ENCODE peak calls at places on chromosomes 16 and 17, in seven cellular contexts. K is cardiac muscle cell, M is thoracic aorta, Y is psoas muscle, D is A549, Z is mucosa of descending colon, R is HCT116. F is an unnamed sample. For H3K4me1, the result is how much of the 10 kb centered on the place peaks cover.

GRCh38 chr17:42797067-42798007 is 1.2 kb downstream of the COA3 start:
- DNase-seq in K (no peak), M (no peak), Y (no peak), D (no peak), Z (no peak), R (no peak), F (no peak)

GRCh38 chr17:76000016-76000754 is 470 bp upstream of the CDK3 start:
- DNase-seq in K (peak), M (no peak), Y (peak), D (peak), Z (peak), R (peak), F (peak)

GRCh38 chr16:9522589-9522988 is 431.1 kb downstream of the HAPSTR1 start:
- DNase-seq in K (no peak), M (no peak), Y (no peak), D (no peak), Z (no peak), R (no peak), F (no peak)

GRCh38 chr17:66964930-66965800 is 658 bp downstream of the CACNG4 start:
- DNase-seq in K (peak), M (no peak), Y (peak), D (peak), Z (no peak), R (no peak), F (no peak)

GRCh38 chr16:3611145-3611977 is at the start of gene SLX4:
- DNase-seq in K (peak), M (peak), Y (peak), D (peak), Z (peak), R (peak), F (peak)

GRCh38 chr17:78348055-78348745 is 11.7 kb downstream of the SOCS3 start:
- DNase-seq in K (no peak), M (no peak), Y (no peak), D (no peak), Z (no peak), R (no peak), F (no peak)

GRCh38 chr17:40290629-40291296 is 3.1 kb downstream of the CDC6 start:
- DNase-seq in K (peak), M (no peak), Y (no peak), D (peak), Z (no peak), R (peak), F (peak)

GRCh38 chr17:10631048-10631700 is 25.9 kb downstream of the MYH3 start:
- DNase-seq in K (peak), M (no peak), Y (no peak), D (peak), Z (no peak), R (no peak), F (no peak)

GRCh38 chr17:8375738-8376259 is 705 bp downstream of the KRABD2 start:
- DNase-seq in K (no peak), M (no peak), Y (no peak), D (no peak), Z (no peak), R (no peak), F (peak)

GRCh38 chr16:21603920-21604319 is 4.5 kb downstream of the METTL9 start:
- DNase-seq in K (no peak), M (no peak), Y (no peak), D (no peak), Z (no peak), R (no peak), F (peak)

GRCh38 chr17:17042851-17043667 is 802 bp downstream of the MPRIP start:
- DNase-seq in K (peak), M (no peak), Y (peak), D (no peak), Z (no peak), R (no peak), F (peak)

GRCh38 chr17:42284020-42284369 is 4.3 kb upstream of the STAT5A start:
- DNase-seq in K (no peak), M (no peak), Y (peak), D (no peak), Z (no peak), R (no peak), F (peak)

GRCh38 chr17:3965123-3965800 is 1.0 kb upstream of the ATP2A3 start:
- DNase-seq in K (peak), M (no peak), Y (no peak), D (peak), Z (peak), R (peak), F (no peak)
- TF ChIP-seq CTCF in K (no peak), M (no peak), Y (no peak), D (no peak), Z (no peak), R (no peak), F (no peak)

DNA sequence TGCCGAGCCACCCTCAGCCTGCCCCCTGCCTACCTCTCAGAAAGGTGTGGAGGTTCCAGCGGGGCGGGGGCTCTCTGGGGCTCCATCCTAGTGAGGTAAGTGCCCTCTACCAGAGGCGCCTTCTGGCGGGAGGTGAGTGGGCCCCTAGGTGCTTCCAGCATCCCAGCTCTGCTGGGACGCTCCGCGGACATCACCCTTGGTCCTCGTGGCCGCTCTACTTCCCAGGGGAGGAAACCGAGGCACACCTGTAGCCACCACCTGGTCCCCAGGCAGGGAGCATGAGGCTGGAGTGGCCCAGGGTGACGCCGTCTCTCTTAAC is 1.4 kb downstream of the MCRIP2 start:
- DNase-seq in K (no peak), M (no peak), Y (no peak), D (no peak), Z (no peak), R (no peak), F (no peak)
- H3K4me1 ChIP-seq in K (under half), M (under half), Y (half or more), D (under half), Z (under half), R (under half), F (half or more)

DNA sequence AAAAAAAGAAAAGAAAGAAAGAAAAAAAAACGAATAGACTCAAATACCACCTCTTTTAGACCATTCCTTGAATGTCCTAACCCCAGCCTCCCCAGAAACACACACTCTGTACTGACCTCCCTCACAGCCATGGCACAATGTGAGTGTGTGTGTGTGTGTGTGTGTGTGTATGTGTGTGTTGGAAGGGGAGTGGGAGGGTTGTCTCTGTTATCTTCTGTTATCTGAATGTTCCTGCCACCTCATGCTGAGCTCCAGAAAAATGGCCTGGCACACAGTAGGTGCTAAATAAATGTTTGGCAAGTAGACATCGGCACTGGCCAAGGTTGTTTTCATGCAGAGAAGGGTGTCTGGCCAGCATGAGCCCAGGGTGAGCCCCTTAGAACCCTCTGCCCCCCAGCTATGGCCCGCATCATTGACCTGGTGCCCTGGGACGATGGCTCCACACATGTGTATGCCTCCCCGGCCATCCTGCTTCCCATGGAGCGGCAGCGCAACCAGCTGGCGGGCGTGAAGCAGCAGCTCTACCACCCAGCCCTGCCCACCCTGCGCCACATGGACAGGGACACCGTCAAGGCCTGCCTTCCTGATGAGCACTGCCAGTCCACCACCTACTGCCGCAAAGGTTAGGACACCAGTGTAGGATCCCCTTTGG is 6.6 kb upstream of the CNGB1 start:
- DNase-seq in K (no peak), M (no peak), Y (peak), D (no peak), Z (no peak), R (no peak), F (no peak)
- TF ChIP-seq CTCF in K (no peak), M (no peak), Y (no peak), D (peak), Z (no peak), R (peak), F (no peak)

GRCh38 chr16:82636485-82636884 is 9.7 kb downstream of the CDH13 start:
- DNase-seq in K (no peak), M (no peak), Y (no peak), D (no peak), Z (no peak), R (no peak), F (no peak)
- H3K4me1 ChIP-seq in K (under half), M (half or more), Y (half or more), D (under half), Z (under half), R (under half), F (under half)

GRCh38 chr16:83609178-83609577 is 198.6 kb upstream of the HSBP1 start:
- DNase-seq in K (peak), M (no peak), Y (no peak), D (no peak), Z (no peak), R (no peak), F (no peak)

GRCh38 chr16:83603981-83604570 is 203.7 kb upstream of the HSBP1 start:
- DNase-seq in K (no peak), M (no peak), Y (no peak), D (no peak), Z (no peak), R (no peak), F (no peak)

GRCh38 chr16:83602797-83603735 is 204.7 kb upstream of the HSBP1 start:
- DNase-seq in K (no peak), M (no peak), Y (no peak), D (no peak), Z (no peak), R (no peak), F (no peak)

GRCh38 chr16:83606486-83607030 is 201.2 kb upstream of the HSBP1 start:
- DNase-seq in K (no peak), M (no peak), Y (no peak), D (peak), Z (no peak), R (peak), F (no peak)
- TF ChIP-seq CTCF in K (no peak), M (no peak), Y (no peak), D (no peak), Z (no peak), R (peak), F (no peak)

GRCh38 chr17:57538730-57539456 is 206.2 kb downstream of the CCDC182 start:
- DNase-seq in K (no peak), M (no peak), Y (no peak), D (no peak), Z (no peak), R (no peak), F (no peak)
- H3K4me1 ChIP-seq in K (under half), M (under half), Y (under half), D (half or more), Z (under half), R (under half), F (under half)

F was measured in adrenal gland.